ENCODE peak calls at places on chromosomes 2 and 18, in eight cellular contexts. One of them, this sample, is unnamed.

GRCh38 chr2:85748039-85748438 is 5.8 kb upstream of the ATOH8 start:
- DNase-seq in stimulated activated CD4-positive, alpha-beta T cell treated with anti-CD3 and anti-CD28 coated beads, Interleukin-1b, Interleukin-23, amount 100 ng/mL, for 24 hours: no peak
- DNase-seq in Right ventricle myocardium inferior: no peak
- DNase-seq in heart left ventricle: no peak
- DNase-seq in ovary: no peak
- DNase-seq in omental fat pad: no peak
- DNase-seq in activated naive CD8-positive, alpha-beta T cell treated with anti-CD3 and anti-CD28 coated beads, Interleukin-2, amount 50 U/mL, for 24 hours: no peak
- DNase-seq in right lobe of liver: no peak
- DNase-seq in this sample: peak

GRCh38 chr2:197239434-197239833 is 71.1 kb downstream of the ANKRD44 start:
- DNase-seq in stimulated activated CD4-positive, alpha-beta T cell treated with anti-CD3 and anti-CD28 coated beads, Interleukin-1b, Interleukin-23, amount 100 ng/mL, for 24 hours: no peak
- DNase-seq in Right ventricle myocardium inferior: no peak
- DNase-seq in heart left ventricle: no peak
- DNase-seq in ovary: no peak
- DNase-seq in omental fat pad: no peak
- DNase-seq in activated naive CD8-positive, alpha-beta T cell treated with anti-CD3 and anti-CD28 coated beads, Interleukin-2, amount 50 U/mL, for 24 hours: no peak
- DNase-seq in right lobe of liver: no peak
- DNase-seq in this sample: no peak

GRCh38 chr2:46802665-46803550 is 112.7 kb downstream of the MCFD2 start:
- DNase-seq in stimulated activated CD4-positive, alpha-beta T cell treated with anti-CD3 and anti-CD28 coated beads, Interleukin-1b, Interleukin-23, amount 100 ng/mL, for 24 hours: no peak
- DNase-seq in Right ventricle myocardium inferior: no peak
- DNase-seq in heart left ventricle: no peak
- DNase-seq in ovary: no peak
- DNase-seq in omental fat pad: no peak
- DNase-seq in activated naive CD8-positive, alpha-beta T cell treated with anti-CD3 and anti-CD28 coated beads, Interleukin-2, amount 50 U/mL, for 24 hours: no peak
- DNase-seq in right lobe of liver: no peak
- DNase-seq in this sample: no peak

GRCh38 chr18:74748809-74749208 is 151.1 kb downstream of the ZNF407 start:
- DNase-seq in stimulated activated CD4-positive, alpha-beta T cell treated with anti-CD3 and anti-CD28 coated beads, Interleukin-1b, Interleukin-23, amount 100 ng/mL, for 24 hours: no peak
- DNase-seq in Right ventricle myocardium inferior: no peak
- DNase-seq in heart left ventricle: no peak
- DNase-seq in ovary: no peak
- DNase-seq in omental fat pad: no peak
- DNase-seq in activated naive CD8-positive, alpha-beta T cell treated with anti-CD3 and anti-CD28 coated beads, Interleukin-2, amount 50 U/mL, for 24 hours: no peak
- DNase-seq in right lobe of liver: no peak
- DNase-seq in this sample: no peak

GRCh38 chr18:58865714-58866113 is 1.0 kb downstream of the ZNF532 start:
- DNase-seq in stimulated activated CD4-positive, alpha-beta T cell treated with anti-CD3 and anti-CD28 coated beads, Interleukin-1b, Interleukin-23, amount 100 ng/mL, for 24 hours: no peak
- DNase-seq in Right ventricle myocardium inferior: no peak
- DNase-seq in heart left ventricle: no peak
- DNase-seq in ovary: no peak
- DNase-seq in omental fat pad: no peak
- DNase-seq in activated naive CD8-positive, alpha-beta T cell treated with anti-CD3 and anti-CD28 coated beads, Interleukin-2, amount 50 U/mL, for 24 hours: no peak
- DNase-seq in right lobe of liver: no peak
- DNase-seq in this sample: no peak

GRCh38 chr18:55593888-55594287 is 5.9 kb upstream of the TCF4 start:
- DNase-seq in stimulated activated CD4-positive, alpha-beta T cell treated with anti-CD3 and anti-CD28 coated beads, Interleukin-1b, Interleukin-23, amount 100 ng/mL, for 24 hours: no peak
- DNase-seq in Right ventricle myocardium inferior: no peak
- DNase-seq in heart left ventricle: no peak
- DNase-seq in ovary: no peak
- DNase-seq in omental fat pad: no peak
- DNase-seq in activated naive CD8-positive, alpha-beta T cell treated with anti-CD3 and anti-CD28 coated beads, Interleukin-2, amount 50 U/mL, for 24 hours: no peak
- DNase-seq in right lobe of liver: no peak
- DNase-seq in this sample: no peak

GRCh38 chr2:15158117-15158516 is 403.0 kb downstream of the NBAS start:
- DNase-seq in stimulated activated CD4-positive, alpha-beta T cell treated with anti-CD3 and anti-CD28 coated beads, Interleukin-1b, Interleukin-23, amount 100 ng/mL, for 24 hours: no peak
- DNase-seq in Right ventricle myocardium inferior: no peak
- DNase-seq in heart left ventricle: no peak
- DNase-seq in ovary: no peak
- DNase-seq in omental fat pad: no peak
- DNase-seq in activated naive CD8-positive, alpha-beta T cell treated with anti-CD3 and anti-CD28 coated beads, Interleukin-2, amount 50 U/mL, for 24 hours: no peak
- DNase-seq in right lobe of liver: no peak
- DNase-seq in this sample: no peak

GRCh38 chr18:51077217-51077616 is 47.2 kb downstream of the SMAD4 start:
- DNase-seq in stimulated activated CD4-positive, alpha-beta T cell treated with anti-CD3 and anti-CD28 coated beads, Interleukin-1b, Interleukin-23, amount 100 ng/mL, for 24 hours: no peak
- DNase-seq in Right ventricle myocardium inferior: no peak
- DNase-seq in heart left ventricle: no peak
- DNase-seq in ovary: no peak
- DNase-seq in omental fat pad: no peak
- DNase-seq in activated naive CD8-positive, alpha-beta T cell treated with anti-CD3 and anti-CD28 coated beads, Interleukin-2, amount 50 U/mL, for 24 hours: no peak
- DNase-seq in right lobe of liver: no peak
- DNase-seq in this sample: no peak

GRCh38 chr2:218026676-218027425 is 24.1 kb upstream of the TNS1 start:
- DNase-seq in stimulated activated CD4-positive, alpha-beta T cell treated with anti-CD3 and anti-CD28 coated beads, Interleukin-1b, Interleukin-23, amount 100 ng/mL, for 24 hours: no peak
- DNase-seq in Right ventricle myocardium inferior: no peak
- DNase-seq in heart left ventricle: peak
- DNase-seq in ovary: peak
- DNase-seq in omental fat pad: no peak
- DNase-seq in activated naive CD8-positive, alpha-beta T cell treated with anti-CD3 and anti-CD28 coated beads, Interleukin-2, amount 50 U/mL, for 24 hours: no peak
- DNase-seq in right lobe of liver: peak
- DNase-seq in this sample: no peak

GRCh38 chr2:9914384-9915065 is 37.0 kb upstream of the GRHL1 start:
- DNase-seq in stimulated activated CD4-positive, alpha-beta T cell treated with anti-CD3 and anti-CD28 coated beads, Interleukin-1b, Interleukin-23, amount 100 ng/mL, for 24 hours: no peak
- DNase-seq in Right ventricle myocardium inferior: peak
- DNase-seq in heart left ventricle: no peak
- DNase-seq in ovary: no peak
- DNase-seq in omental fat pad: no peak
- DNase-seq in activated naive CD8-positive, alpha-beta T cell treated with anti-CD3 and anti-CD28 coated beads, Interleukin-2, amount 50 U/mL, for 24 hours: peak
- DNase-seq in right lobe of liver: no peak
- DNase-seq in this sample: no peak

GRCh38 chr2:64644240-64645013 is 9.3 kb downstream of the SERTAD2 start:
- DNase-seq in stimulated activated CD4-positive, alpha-beta T cell treated with anti-CD3 and anti-CD28 coated beads, Interleukin-1b, Interleukin-23, amount 100 ng/mL, for 24 hours: no peak
- DNase-seq in Right ventricle myocardium inferior: peak
- DNase-seq in heart left ventricle: peak
- DNase-seq in ovary: peak
- DNase-seq in omental fat pad: peak
- DNase-seq in activated naive CD8-positive, alpha-beta T cell treated with anti-CD3 and anti-CD28 coated beads, Interleukin-2, amount 50 U/mL, for 24 hours: peak
- DNase-seq in right lobe of liver: peak
- DNase-seq in this sample: peak

GRCh38 chr2:60811491-60812370 is 55.7 kb downstream of the PAPOLG start:
- DNase-seq in stimulated activated CD4-positive, alpha-beta T cell treated with anti-CD3 and anti-CD28 coated beads, Interleukin-1b, Interleukin-23, amount 100 ng/mL, for 24 hours: no peak
- DNase-seq in Right ventricle myocardium inferior: no peak
- DNase-seq in heart left ventricle: no peak
- DNase-seq in ovary: no peak
- DNase-seq in omental fat pad: no peak
- DNase-seq in activated naive CD8-positive, alpha-beta T cell treated with anti-CD3 and anti-CD28 coated beads, Interleukin-2, amount 50 U/mL, for 24 hours: no peak
- DNase-seq in right lobe of liver: peak
- DNase-seq in this sample: no peak

GRCh38 chr2:62801814-62802524 is 96.5 kb downstream of the EHBP1 start:
- DNase-seq in stimulated activated CD4-positive, alpha-beta T cell treated with anti-CD3 and anti-CD28 coated beads, Interleukin-1b, Interleukin-23, amount 100 ng/mL, for 24 hours: no peak
- DNase-seq in Right ventricle myocardium inferior: no peak
- DNase-seq in heart left ventricle: no peak
- DNase-seq in ovary: no peak
- DNase-seq in omental fat pad: no peak
- DNase-seq in activated naive CD8-positive, alpha-beta T cell treated with anti-CD3 and anti-CD28 coated beads, Interleukin-2, amount 50 U/mL, for 24 hours: no peak
- DNase-seq in right lobe of liver: no peak
- DNase-seq in this sample: no peak

GRCh38 chr18:10140461-10140911 is 226.7 kb downstream of the VAPA start:
- DNase-seq in stimulated activated CD4-positive, alpha-beta T cell treated with anti-CD3 and anti-CD28 coated beads, Interleukin-1b, Interleukin-23, amount 100 ng/mL, for 24 hours: no peak
- DNase-seq in Right ventricle myocardium inferior: no peak
- DNase-seq in heart left ventricle: no peak
- DNase-seq in ovary: no peak
- DNase-seq in omental fat pad: no peak
- DNase-seq in activated naive CD8-positive, alpha-beta T cell treated with anti-CD3 and anti-CD28 coated beads, Interleukin-2, amount 50 U/mL, for 24 hours: no peak
- DNase-seq in right lobe of liver: no peak
- DNase-seq in this sample: no peak

GRCh38 chr18:51337406-51337805 is 139.9 kb upstream of the MEX3C start:
- DNase-seq in stimulated activated CD4-positive, alpha-beta T cell treated with anti-CD3 and anti-CD28 coated beads, Interleukin-1b, Interleukin-23, amount 100 ng/mL, for 24 hours: no peak
- DNase-seq in Right ventricle myocardium inferior: no peak
- DNase-seq in heart left ventricle: no peak
- DNase-seq in ovary: no peak
- DNase-seq in omental fat pad: no peak
- DNase-seq in activated naive CD8-positive, alpha-beta T cell treated with anti-CD3 and anti-CD28 coated beads, Interleukin-2, amount 50 U/mL, for 24 hours: no peak
- DNase-seq in right lobe of liver: no peak
- DNase-seq in this sample: no peak

GRCh38 chr18:36075862-36076587 is 8.7 kb upstream of the RPRD1A start:
- DNase-seq in stimulated activated CD4-positive, alpha-beta T cell treated with anti-CD3 and anti-CD28 coated beads, Interleukin-1b, Interleukin-23, amount 100 ng/mL, for 24 hours: no peak
- DNase-seq in Right ventricle myocardium inferior: no peak
- DNase-seq in heart left ventricle: no peak
- DNase-seq in ovary: no peak
- DNase-seq in omental fat pad: no peak
- DNase-seq in activated naive CD8-positive, alpha-beta T cell treated with anti-CD3 and anti-CD28 coated beads, Interleukin-2, amount 50 U/mL, for 24 hours: no peak
- DNase-seq in right lobe of liver: no peak
- DNase-seq in this sample: no peak